ENCODE peak calls at places on chromosomes 7 and 10, in seven cellular contexts. M is heart right ventricle, Y is left ventricle myocardium inferior, S is pancreas, L is neural progenitor cell, V is PC-9, U is Panc1. T is an unnamed sample.

GRCh38 chr10:127063762-127064161 is 132.6 kb downstream of the INSYN2A start:
- DNase-seq in M (no peak), Y (no peak), S (no peak), L (no peak), V (no peak), U (no peak), T (no peak)

GRCh38 chr7:143284591-143285453 is at the start of gene TMEM139:
- DNase-seq in M (no peak), Y (no peak), S (peak; percentile 78), L (peak; percentile 51), V (peak; percentile 70), U (no peak), T (no peak)

GRCh38 chr10:49139866-49140195 is 6.0 kb upstream of the FAM170B start:
- DNase-seq in M (peak; percentile 0), Y (no peak), S (no peak), L (no peak), V (peak; percentile 50), U (no peak), T (no peak)

GRCh38 chr10:42970451-42971250 is 106.2 kb upstream of the RET start:
- DNase-seq in M (peak; percentile 2), Y (no peak), S (no peak), L (no peak), V (no peak), U (no peak), T (no peak)

GRCh38 chr10:124524991-124525653 is 63.5 kb downstream of the LHPP start:
- DNase-seq in M (peak; percentile 77), Y (peak; percentile 73), S (no peak), L (no peak), V (no peak), U (no peak), T (peak; percentile 92)

GRCh38 chr7:1647961-1648631 is 22.0 kb upstream of the ELFN1 start:
- DNase-seq in M (peak; percentile 81), Y (peak; percentile 82), S (peak; percentile 35), L (no peak), V (no peak), U (no peak), T (peak; percentile 92)

GRCh38 chr7:67301667-67302066 is 305.0 kb downstream of the TYW1 start:
- DNase-seq in M (no peak), Y (no peak), S (no peak), L (peak; percentile 15), V (no peak), U (no peak), T (no peak)

GRCh38 chr10:58570979-58571378 is 58.3 kb downstream of the BICC1 start:
- DNase-seq in M (no peak), Y (no peak), S (no peak), L (no peak), V (no peak), U (no peak), T (no peak)

GRCh38 chr7:151379534-151380198 is 30.2 kb downstream of the WDR86 start:
- DNase-seq in M (no peak), Y (no peak), S (no peak), L (no peak), V (no peak), U (no peak), T (no peak)

GRCh38 chr10:9545073-9545472 is 1472.6 kb upstream of the CELF2 start:
- DNase-seq in M (no peak), Y (no peak), S (no peak), L (no peak), V (no peak), U (no peak), T (no peak)

GRCh38 chr10:68517188-68517587 is 10.1 kb downstream of the SLC25A16 start:
- DNase-seq in M (no peak), Y (no peak), S (no peak), L (no peak), V (no peak), U (no peak), T (no peak)

GRCh38 chr10:124545346-124545745 is 83.7 kb downstream of the LHPP start:
- DNase-seq in M (no peak), Y (no peak), S (no peak), L (no peak), V (no peak), U (no peak), T (no peak)

GRCh38 chr10:79196470-79197461 is 128.0 kb downstream of the ZMIZ1 start:
- DNase-seq in M (peak; percentile 65), Y (peak; percentile 79), S (peak; percentile 68), L (peak; percentile 90), V (peak; percentile 60), U (no peak), T (peak; percentile 77)

GRCh38 chr10:72240371-72240770 is 24.3 kb upstream of the ASCC1 start:
- DNase-seq in M (no peak), Y (peak; percentile 1), S (no peak), L (no peak), V (no peak), U (no peak), T (no peak)

GRCh38 chr10:75209325-75210192 is 1.0 kb upstream of the VDAC2 start:
- DNase-seq in M (peak; percentile 83), Y (peak; percentile 86), S (peak; percentile 70), L (no peak), V (no peak), U (no peak), T (peak; percentile 93)

GRCh38 chr10:8402469-8403074 is 348.1 kb downstream of the GATA3 start:
- DNase-seq in M (no peak), Y (no peak), S (no peak), L (no peak), V (no peak), U (no peak), T (no peak)

GRCh38 chr7:95396136-95397032 is at the start of gene PON3:
- DNase-seq in M (peak; percentile 11), Y (no peak), S (peak; percentile 51), L (no peak), V (no peak), U (peak; percentile 61), T (peak; percentile 50)

GRCh38 chr10:74432841-74433594 is 282.0 kb downstream of the ADK start:
- DNase-seq in M (no peak), Y (no peak), S (no peak), L (no peak), V (no peak), U (no peak), T (no peak)

GRCh38 chr10:103466734-103467133 is 8.0 kb upstream of the CALHM1 start:
- DNase-seq in M (no peak), Y (no peak), S (no peak), L (no peak), V (no peak), U (no peak), T (peak; percentile 11)

GRCh38 chr10:126684171-126684745 is 13.8 kb upstream of the C10orf90 start:
- DNase-seq in M (no peak), Y (no peak), S (no peak), L (no peak), V (no peak), U (no peak), T (no peak)

GRCh38 chr10:5958077-5958476 is 19.3 kb downstream of the IL15RA start:
- DNase-seq in M (no peak), Y (no peak), S (no peak), L (no peak), V (no peak), U (no peak), T (no peak)

GRCh38 chr7:48089415-48089975 is 430 bp downstream of the UPP1 start:
- DNase-seq in M (no peak), Y (no peak), S (peak; percentile 57), L (no peak), V (peak; percentile 68), U (no peak), T (peak; percentile 56)

GRCh38 chr7:143042821-143043271 is 9.3 kb upstream of the OR6V1 start:
- DNase-seq in M (no peak), Y (no peak), S (no peak), L (no peak), V (no peak), U (no peak), T (no peak)

GRCh38 chr10:42977032-42977416 is 99.8 kb upstream of the RET start:
- DNase-seq in M (no peak), Y (no peak), S (peak; percentile 0), L (no peak), V (no peak), U (no peak), T (no peak)

GRCh38 chr10:124647421-124648130 is 96.6 kb downstream of the FAM53B start:
- DNase-seq in M (peak; percentile 65), Y (peak; percentile 76), S (no peak), L (no peak), V (no peak), U (no peak), T (peak; percentile 59)

GRCh38 chr7:2151801-2152612 is 80.7 kb downstream of the MAD1L1 start:
- DNase-seq in M (no peak), Y (no peak), S (no peak), L (no peak), V (no peak), U (no peak), T (peak; percentile 39)

GRCh38 chr7:38185395-38185920 is 7.4 kb downstream of the STARD3NL start:
- DNase-seq in M (no peak), Y (no peak), S (no peak), L (peak; percentile 11), V (no peak), U (no peak), T (no peak)

GRCh38 chr7:158781976-158782637 is 47.2 kb downstream of the ESYT2 start:
- DNase-seq in M (no peak), Y (no peak), S (no peak), L (no peak), V (no peak), U (no peak), T (no peak)

GRCh38 chr10:59668081-59668480 is 41.6 kb downstream of the SLC16A9 start:
- DNase-seq in M (no peak), Y (no peak), S (no peak), L (no peak), V (no peak), U (no peak), T (no peak)

GRCh38 chr7:103143865-103144264 is 5.0 kb downstream of the NAPEPLD start:
- DNase-seq in M (no peak), Y (no peak), S (no peak), L (no peak), V (no peak), U (no peak), T (no peak)
- H3K27ac ChIP-seq in M (no peak overlapping the region), Y (no peak overlapping the region), S (no peak overlapping the region), L (no peak overlapping the region), V (no peak overlapping the region), U (no peak overlapping the region), T (no peak overlapping the region)

DNA sequence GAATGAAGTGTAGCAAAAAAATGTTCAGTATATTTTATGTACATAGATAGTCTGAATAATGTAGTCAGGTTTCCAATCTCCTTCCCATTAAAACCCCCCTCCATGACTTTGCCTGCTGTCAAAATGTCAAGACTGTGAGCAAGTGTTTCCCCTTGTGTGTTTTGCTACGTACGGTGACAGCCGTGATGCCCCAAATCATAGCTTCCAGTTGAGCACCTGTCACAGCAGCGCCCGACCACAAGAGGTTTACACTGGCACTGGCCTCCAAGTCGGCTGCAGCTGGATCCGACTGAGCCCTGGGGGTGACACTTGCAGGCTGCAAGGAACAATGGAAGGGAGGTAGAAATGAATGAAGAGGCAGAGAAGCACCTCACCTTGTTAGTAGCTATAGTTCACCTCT is 62.3 kb downstream of the LAMB4 start:
- DNase-seq in M (no peak), Y (no peak), S (no peak), L (no peak), V (no peak), U (no peak), T (no peak)
- TF ChIP-seq CTCF in M (no peak), Y (no peak), S (no peak), L (no peak), V (no peak), U (no peak), T (no peak)

GRCh38 chr7:63093481-63093880 is 905.2 kb upstream of the ZNF722 start:
- DNase-seq in M (no peak), Y (no peak), S (no peak), L (no peak), V (no peak), U (no peak), T (no peak)
- H3K9me3 ChIP-seq in M (peaks cover 9% of the 10 kb centered on the region), Y (peaks cover 24% of the 10 kb centered on the region), S (no peaks in the 10 kb centered on the region), L (peaks cover 51% of the 10 kb centered on the region), V (peaks cover 7% of the 10 kb centered on the region), U (peaks cover 30% of the 10 kb centered on the region), T (peaks cover 41% of the 10 kb centered on the region)

GRCh38 chr7:126450269-126450671 is 802.5 kb downstream of the GRM8 start:
- DNase-seq in M (no peak), Y (no peak), S (no peak), L (no peak), V (no peak), U (no peak), T (no peak)
- H3K27ac ChIP-seq in M (no peak overlapping the region), Y (peak overlapping the region; percentile 26), S (no peak overlapping the region), L (no peak overlapping the region), V (no peak overlapping the region), U (no peak overlapping the region), T (no peak overlapping the region)